ENCODE peak calls at places on chromosome 1, in ten cellular contexts. A is H9; W is effector memory CD4-positive, alpha-beta T cell; I is gastrocnemius medialis; T is AG04450; Q is spleen; B is heart left ventricle; P is transverse colon; G is naive thymus-derived CD4-positive, alpha-beta T cell; M is uterus. E is an unnamed sample.

GRCh38 chr1:242004751-242005495 is 6.0 kb upstream of the MAP1LC3C start:
- DNase-seq in P (no peak), G (no peak), B (no peak), I (no peak), Q (no peak), A (no peak), T (no peak), W (no peak), M (no peak), E (no peak)

GRCh38 chr1:230352537-230352936 is 73.6 kb downstream of the PGBD5 start:
- DNase-seq in I (no peak), P (no peak), G (no peak), A (no peak), M (no peak), B (no peak), T (no peak), Q (no peak), W (no peak), E (no peak)

GRCh38 chr1:96579639-96580038 is 141.9 kb upstream of the PTBP2 start:
- DNase-seq in W (no peak), T (no peak), Q (no peak), P (no peak), A (no peak), B (no peak), I (no peak), M (no peak), G (no peak), E (no peak)

GRCh38 chr1:67803380-67804279 is 29.6 kb downstream of the GNG12 start:
- DNase-seq in P (no peak), G (no peak), Q (no peak), B (no peak), T (no peak), W (no peak), A (no peak), I (no peak), M (no peak), E (no peak)

GRCh38 chr1:37807220-37807554 is 403 bp upstream of the C1orf122 start:
- DNase-seq in I (no peak), P (no peak), W (no peak), M (no peak), Q (peak), G (no peak), A (no peak), B (no peak), T (no peak), E (no peak)

GRCh38 chr1:209512821-209513220 is 70.7 kb upstream of the CAMK1G start:
- DNase-seq in Q (no peak), W (no peak), B (no peak), I (no peak), P (no peak), G (no peak), A (no peak), T (no peak), M (no peak), E (no peak)

GRCh38 chr1:235207202-235207565 is 46.1 kb upstream of the RBM34 start:
- DNase-seq in I (no peak), G (no peak), B (no peak), M (no peak), Q (no peak), A (no peak), P (no peak), W (peak), T (no peak), E (peak)

GRCh38 chr1:77553568-77554291 is 128.7 kb downstream of the ZZZ3 start:
- DNase-seq in B (no peak), I (no peak), Q (no peak), T (no peak), G (no peak), W (no peak), A (no peak), P (no peak), M (no peak), E (no peak)

GRCh38 chr1:40153073-40153770 is 8.0 kb upstream of the RLF start:
- DNase-seq in T (peak), W (no peak), B (no peak), Q (no peak), I (no peak), M (no peak), G (no peak), P (no peak), A (no peak), E (peak)

GRCh38 chr1:113453771-113454083 is 63.4 kb downstream of the MAGI3 start:
- DNase-seq in Q (no peak), P (no peak), G (no peak), W (no peak), I (no peak), M (no peak), A (no peak), T (no peak), B (no peak), E (no peak)

GRCh38 chr1:32068891-32069590 is 3.7 kb upstream of the TMEM39B start:
- DNase-seq in B (no peak), G (no peak), P (no peak), Q (peak), M (no peak), I (no peak), W (no peak), T (no peak), A (no peak), E (no peak)

DNA sequence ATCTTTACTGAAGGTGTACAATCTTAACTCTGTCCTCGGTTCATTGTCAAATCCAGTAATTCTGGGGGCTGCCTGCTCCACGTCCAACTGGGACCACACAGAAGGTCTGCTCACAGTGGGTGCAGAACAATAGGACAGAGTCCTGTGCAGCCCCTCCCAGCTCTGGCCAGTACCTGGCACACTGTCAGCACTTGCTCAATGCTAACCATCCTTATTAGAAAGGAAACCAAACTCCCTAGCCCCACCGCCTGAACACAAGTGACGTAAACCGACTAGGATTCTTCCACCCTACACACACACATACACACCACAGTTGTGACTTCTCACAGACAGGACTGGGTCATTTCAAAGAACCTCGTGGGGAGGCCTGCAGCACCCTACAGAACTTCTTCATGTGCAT is 5.2 kb downstream of the BCAR3 start:
- DNase-seq in Q (no peak), P (no peak), G (no peak), T (no peak), W (no peak), M (peak), B (no peak), I (no peak), A (peak), E (no peak)
- H3K27ac ChIP-seq in Q (no peak), P (no peak), G (no peak), T (no peak), W (no peak), M (no peak), B (peak), I (peak), A (no peak), E (no peak)

GRCh38 chr1:19643113-19643512 is 998 bp upstream of the NBL1 start:
- DNase-seq in I (no peak), Q (no peak), G (no peak), A (no peak), M (no peak), P (peak), W (no peak), T (no peak), B (no peak), E (no peak)

GRCh38 chr1:19643602-19644419 is at the start of gene NBL1:
- DNase-seq in G (peak), Q (no peak), M (peak), T (no peak), W (peak), P (peak), B (peak), I (no peak), A (no peak), E (peak)

GRCh38 chr1:19637606-19638005 is 6.5 kb upstream of the NBL1 start:
- DNase-seq in P (no peak), I (no peak), A (no peak), B (no peak), Q (no peak), M (no peak), W (no peak), T (no peak), G (no peak), E (no peak)

GRCh38 chr1:19640363-19641316 is 3.5 kb upstream of the NBL1 start:
- DNase-seq in G (no peak), Q (no peak), B (no peak), W (no peak), P (peak), I (no peak), T (no peak), A (peak), M (no peak), E (no peak)

DNA sequence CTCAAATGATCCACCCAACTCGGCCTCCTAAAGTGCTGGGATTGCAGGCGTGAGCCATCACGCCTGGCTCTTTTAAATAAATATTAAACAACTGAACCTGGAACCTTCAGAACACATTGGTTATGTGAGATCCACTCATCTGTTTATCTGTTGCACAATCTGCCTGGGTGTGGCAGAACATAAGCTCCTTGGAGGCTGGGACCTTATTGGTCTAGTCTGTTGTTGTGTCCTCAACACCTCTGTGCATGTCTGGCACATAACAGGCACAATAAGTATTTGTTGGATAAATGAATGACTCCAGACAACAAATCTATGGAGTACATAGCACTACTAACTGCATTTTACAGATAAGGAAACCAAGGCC is 4.1 kb upstream of the NBL1 start:
- DNase-seq in G (no peak), T (no peak), A (no peak), Q (no peak), B (no peak), P (peak), W (no peak), M (no peak), I (peak), E (no peak)
- H3K27ac ChIP-seq in G (no peak), T (no peak), A (no peak), Q (no peak), B (no peak), P (peak), W (no peak), M (no peak), I (no peak), E (no peak)

GRCh38 chr1:42847111-42847580 is 733 bp downstream of the ZNF691 start:
- DNase-seq in P (no peak), B (no peak), W (no peak), A (no peak), G (no peak), T (no peak), M (no peak), I (no peak), Q (no peak), E (no peak)

GRCh38 chr1:42846257-42847110 is at the start of gene ZNF691:
- DNase-seq in W (peak), B (peak), P (peak), M (peak), G (peak), A (peak), I (peak), T (peak), Q (peak), E (peak)

GRCh38 chr1:42845866-42846256 is 552 bp upstream of the ZNF691 start:
- DNase-seq in M (no peak), P (no peak), T (no peak), W (no peak), G (no peak), Q (no peak), I (no peak), A (no peak), B (no peak), E (no peak)

GRCh38 chr1:42845193-42845592 is 1.2 kb upstream of the ZNF691 start:
- DNase-seq in W (no peak), B (no peak), Q (no peak), T (no peak), A (no peak), G (no peak), I (no peak), P (no peak), M (no peak), E (no peak)

GRCh38 chr1:42844592-42845140 is 1.7 kb upstream of the ZNF691 start:
- DNase-seq in Q (no peak), P (no peak), A (no peak), M (no peak), I (no peak), T (no peak), B (no peak), G (no peak), W (no peak), E (no peak)
- H3K27ac ChIP-seq in Q (no peak), P (no peak), A (no peak), M (no peak), I (no peak), T (no peak), B (no peak), G (no peak), W (no peak), E (no peak)

DNA sequence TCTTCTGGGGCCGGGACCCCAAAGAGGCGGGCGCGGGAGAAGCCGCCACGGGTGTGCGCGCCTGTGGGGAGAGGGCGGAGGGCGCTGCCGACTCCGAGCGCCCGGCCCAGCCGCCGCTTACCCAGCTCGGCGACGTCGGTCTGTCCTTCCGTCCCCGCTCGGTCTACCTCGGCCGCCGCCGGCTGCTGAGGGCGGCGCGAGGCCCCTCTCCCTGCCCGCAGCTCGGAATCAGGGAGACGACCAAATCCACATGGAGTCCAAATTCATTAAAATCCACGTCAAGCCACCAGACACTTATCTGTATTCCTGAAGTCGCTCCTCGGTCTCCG is 698 bp downstream of the PLXNA2 start:
- DNase-seq in M (no peak), I (no peak), W (no peak), G (no peak), Q (no peak), A (no peak), B (no peak), P (no peak), T (no peak), E (no peak)
- H3K27ac ChIP-seq in M (peak), I (peak), W (no peak), G (no peak), Q (peak), A (no peak), B (peak), P (peak), T (no peak), E (no peak)